ENCODE peak calls at places on chromosomes 12 and 14, in four cellular contexts. A is cardiac muscle cell, N is GM23338, R is ovary. M is an unnamed sample.

GRCh38 chr12:47408171-47408871 is 297.5 kb downstream of the RPAP3 start:
- DNase-seq in A (no peak), N (peak; percentile 71), R (no peak), M (no peak)

GRCh38 chr12:56518570-56518969 is 3.0 kb upstream of the RBMS2 start:
- DNase-seq in A (no peak), N (no peak), R (no peak), M (no peak)

GRCh38 chr12:88242161-88242925 is 100.2 kb downstream of the TMTC3 start:
- DNase-seq in A (no peak), N (no peak), R (no peak), M (no peak)

GRCh38 chr12:123723765-123724164 is 11.6 kb downstream of the ATP6V0A2 start:
- DNase-seq in A (no peak), N (no peak), R (no peak), M (no peak)

GRCh38 chr12:100138048-100138907 is 4.4 kb downstream of the BLTP3B start:
- DNase-seq in A (peak; percentile 30), N (no peak), R (no peak), M (peak; percentile 22)

GRCh38 chr14:104735830-104736642 is 12.0 kb downstream of the ADSS1 start:
- DNase-seq in A (no peak), N (no peak), R (peak; percentile 52), M (peak; percentile 99)

GRCh38 chr12:67161322-67161918 is 107.7 kb upstream of the CAND1 start:
- DNase-seq in A (peak; percentile 28), N (peak; percentile 76), R (no peak), M (no peak)

GRCh38 chr12:25590021-25590721 is 37.1 kb upstream of the LMNTD1 start:
- DNase-seq in A (no peak), N (no peak), R (no peak), M (no peak)

GRCh38 chr14:38238881-38239280 is 17.0 kb downstream of the CLEC14A start:
- DNase-seq in A (no peak), N (no peak), R (no peak), M (no peak)

GRCh38 chr14:76500011-76500410 is 124.1 kb downstream of the ESRRB start:
- DNase-seq in A (no peak), N (no peak), R (no peak), M (no peak)

GRCh38 chr14:31045501-31046080 is 19.4 kb upstream of the STRN3 start:
- DNase-seq in A (no peak), N (no peak), R (no peak), M (no peak)

GRCh38 chr14:61064210-61064609 is 83.2 kb downstream of the SLC38A6 start:
- DNase-seq in A (no peak), N (no peak), R (no peak), M (no peak)

GRCh38 chr12:68971404-68971803 is 38.4 kb upstream of the CPM start:
- DNase-seq in A (no peak), N (no peak), R (no peak), M (no peak)

GRCh38 chr14:93318927-93319326 is 13.9 kb downstream of the BTBD7 start:
- DNase-seq in A (no peak), N (no peak), R (no peak), M (no peak)

GRCh38 chr14:29584992-29585391 is 342.7 kb downstream of the PRKD1 start:
- DNase-seq in A (peak; percentile 83), N (peak; percentile 66), R (peak; percentile 42), M (peak; percentile 12)

GRCh38 chr12:113475451-113476085 is 3.9 kb upstream of the LHX5 start:
- DNase-seq in A (no peak), N (peak; percentile 63), R (no peak), M (no peak)

GRCh38 chr14:50943261-50943942 is 881 bp downstream of the PYGL start:
- DNase-seq in A (peak; percentile 75), N (peak; percentile 72), R (peak; percentile 66), M (no peak)

GRCh38 chr14:88352299-88353097 is 29.4 kb upstream of the KCNK10 start:
- DNase-seq in A (peak; percentile 11), N (no peak), R (no peak), M (no peak)

GRCh38 chr14:35046751-35047536 is 872 bp downstream of the FAM177A1 start:
- DNase-seq in A (no peak), N (peak; percentile 71), R (no peak), M (peak; percentile 52)

GRCh38 chr12:52119398-52120254 is 40.1 kb downstream of the SMIM41 start:
- DNase-seq in A (peak; percentile 81), N (peak; percentile 95), R (no peak), M (no peak)

GRCh38 chr14:52883658-52884057 is 67.2 kb downstream of the FERMT2 start:
- DNase-seq in A (no peak), N (no peak), R (no peak), M (no peak)

GRCh38 chr12:6946920-6947374 is 3.1 kb downstream of the C12orf57 start:
- DNase-seq in A (no peak), N (no peak), R (no peak), M (no peak)
- H3K4me1 ChIP-seq in A (no peaks in the 10 kb centered on the region), N (peaks cover 20% of the 10 kb centered on the region), R (peaks cover 12% of the 10 kb centered on the region), M (peaks cover 30% of the 10 kb centered on the region)

GRCh38 chr12:27299102-27299501 is 33.5 kb upstream of the BMAL2 start:
- DNase-seq in A (no peak), N (no peak), R (no peak), M (no peak)
- H3K4me1 ChIP-seq in A (no peaks in the 10 kb centered on the region), N (peaks cover 10% of the 10 kb centered on the region), R (peaks cover 1% of the 10 kb centered on the region), M (peaks cover 5% of the 10 kb centered on the region)

GRCh38 chr14:24192933-24193332 is 2.3 kb downstream of the TM9SF1 start:
- DNase-seq in A (no peak), N (no peak), R (no peak), M (no peak)
- H3K4me1 ChIP-seq in A (peaks cover 4% of the 10 kb centered on the region), N (peaks cover 13% of the 10 kb centered on the region), R (peaks cover 4% of the 10 kb centered on the region), M (peaks cover 27% of the 10 kb centered on the region)

DNA sequence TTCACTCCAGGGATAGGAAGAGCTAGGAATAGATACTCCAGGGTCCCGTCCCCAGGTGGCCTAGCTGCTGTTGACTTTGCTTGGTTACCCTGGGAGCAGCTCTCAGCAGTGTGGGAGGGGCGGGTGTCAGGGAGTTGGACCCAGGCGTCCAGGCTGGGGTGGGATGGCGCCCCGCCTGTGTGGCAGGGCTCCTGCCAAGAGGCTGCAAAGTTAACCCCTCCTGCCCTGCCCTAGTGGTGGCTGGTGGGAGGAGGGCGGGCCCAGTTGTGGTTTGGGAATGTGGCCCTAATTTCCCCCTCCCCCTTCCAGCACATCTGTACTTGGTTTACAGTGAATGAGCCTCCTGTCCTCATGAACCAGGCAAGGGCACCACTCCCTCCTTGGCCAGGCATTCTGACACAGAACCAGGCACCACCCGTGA is 1.7 kb upstream of the RARG start:
- DNase-seq in A (no peak), N (peak; percentile 60), R (no peak), M (no peak)
- H3K4me1 ChIP-seq in A (peaks cover 25% of the 10 kb centered on the region), N (peaks cover 63% of the 10 kb centered on the region), R (peaks cover 19% of the 10 kb centered on the region), M (peaks cover 21% of the 10 kb centered on the region)

DNA sequence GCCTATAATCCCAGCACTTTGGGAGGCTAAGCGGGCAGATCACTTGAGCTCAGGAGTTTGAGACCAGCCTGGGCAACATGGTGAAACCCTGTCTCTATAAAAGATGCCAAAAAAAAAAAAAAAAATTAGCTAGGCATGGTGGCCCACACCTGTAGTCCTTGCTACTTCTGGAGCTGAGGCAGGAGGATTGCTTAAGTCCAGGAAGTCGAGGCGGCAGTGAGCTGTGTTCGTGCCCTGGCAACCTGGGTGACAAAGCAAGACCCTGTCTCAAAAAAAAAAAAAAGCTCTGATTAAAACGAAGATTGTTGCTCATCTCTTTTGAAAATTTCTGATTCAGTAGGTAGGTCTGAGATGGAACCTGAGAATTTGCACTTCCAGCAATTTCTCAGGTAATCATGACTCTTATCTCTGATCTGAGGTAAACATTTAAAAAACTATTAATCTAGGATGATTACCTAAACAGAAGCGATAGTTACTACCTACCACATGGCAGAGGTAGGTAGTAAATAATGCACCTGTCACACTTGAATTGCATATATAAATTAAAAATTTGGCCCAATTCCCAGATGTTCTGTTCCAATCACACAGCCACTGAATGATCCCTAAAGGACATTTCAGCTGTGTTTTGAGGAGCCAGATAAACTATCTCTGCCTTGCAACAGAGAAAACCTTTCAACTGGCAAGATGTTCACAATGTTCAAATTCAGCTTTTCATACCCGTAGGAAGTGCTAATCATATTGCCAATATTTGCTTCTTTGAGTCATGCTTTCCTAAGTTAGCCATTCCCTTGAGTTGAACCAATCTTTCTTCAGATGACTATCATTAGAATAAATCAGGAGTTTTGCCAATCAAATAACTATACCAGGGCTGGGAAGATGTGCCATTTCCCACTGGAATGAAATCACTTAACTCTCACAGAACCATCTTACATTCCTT is 4.2 kb upstream of the TEP1 start:
- DNase-seq in A (no peak), N (no peak), R (no peak), M (no peak)
- H3K4me1 ChIP-seq in A (no peaks in the 10 kb centered on the region), N (peaks cover 19% of the 10 kb centered on the region), R (no peaks in the 10 kb centered on the region), M (peaks cover 6% of the 10 kb centered on the region)